ENCODE peak calls at places on chromosomes 7 and 10, in eight cellular contexts. F is Right ventricle myocardium inferior, O is HEK293T, T is neural progenitor cell, L is AML-193, V is T-helper 9 cell, P is MV-4-11, N is mammary epithelial cell. Y is an unnamed sample.

GRCh38 chr7:101352920-101353308 is 9.8 kb upstream of the COL26A1 start:
- DNase-seq in P (no peak), F (no peak), T (no peak), L (no peak), V (no peak), N (no peak), O (no peak), Y (no peak)

GRCh38 chr10:100688201-100688600 is 57.2 kb upstream of the PAX2 start:
- DNase-seq in F (no peak), L (no peak), N (no peak), O (no peak), T (no peak), V (no peak), P (no peak), Y (no peak)

GRCh38 chr7:140225562-140226249 is 48.9 kb upstream of the KDM7A start:
- DNase-seq in P (no peak), T (no peak), O (no peak), V (no peak), N (no peak), L (no peak), F (no peak), Y (no peak)

GRCh38 chr7:142459557-142459963 is 201.7 kb upstream of the PRSS58 start:
- DNase-seq in P (peak; percentile 75), L (peak; percentile 89), V (no peak), F (no peak), T (peak; percentile 56), O (peak; percentile 71), N (peak; percentile 67), Y (no peak)

GRCh38 chr10:49602380-49603023 is 7.6 kb upstream of the SLC18A3 start:
- DNase-seq in T (no peak), N (no peak), F (no peak), L (no peak), V (no peak), O (no peak), P (no peak), Y (no peak)

GRCh38 chr7:2649139-2649838 is 17.5 kb downstream of the TTYH3 start:
- DNase-seq in F (no peak), L (no peak), P (no peak), T (no peak), O (no peak), V (no peak), N (no peak), Y (no peak)

GRCh38 chr10:103053659-103054581 is 135.8 kb downstream of the CNNM2 start:
- DNase-seq in L (no peak), N (peak; percentile 68), P (peak; percentile 71), T (peak; percentile 78), O (peak; percentile 74), F (peak; percentile 78), V (peak; percentile 15), Y (peak; percentile 25)

GRCh38 chr10:1465421-1465902 is 271.9 kb downstream of the ADARB2 start:
- DNase-seq in T (no peak), P (no peak), O (no peak), L (no peak), F (no peak), N (peak; percentile 3), V (no peak), Y (no peak)

GRCh38 chr7:42193457-42194111 is 43.4 kb downstream of the GLI3 start:
- DNase-seq in P (no peak), L (no peak), F (no peak), N (no peak), V (no peak), T (no peak), O (no peak), Y (no peak)

GRCh38 chr7:132817844-132818427 is 241.7 kb upstream of the PLXNA4 start:
- DNase-seq in N (no peak), O (peak; percentile 14), V (no peak), T (no peak), P (no peak), F (no peak), L (no peak), Y (no peak)